ENCODE peak calls at places on chromosomes 16 and 17, in eight cellular contexts. O, N, L, F, D, A, P and Y are unnamed samples. For H3K4me1, the result is how much of the 10 kb centered on the place peaks cover.

GRCh38 chr17:28520687-28521086 is 14.5 kb downstream of the FOXN1 start:
- DNase-seq in O (no peak), N (no peak), L (no peak), F (no peak), D (no peak), A (no peak), P (no peak), Y (no peak)

GRCh38 chr17:1259910-1260389 is 10.3 kb upstream of the BHLHA9 start:
- DNase-seq in O (no peak), N (no peak), L (no peak), F (peak), D (no peak), A (no peak), P (no peak), Y (no peak)

GRCh38 chr16:67278773-67279295 is 498 bp upstream of the PLEKHG4 start:
- DNase-seq in O (peak), N (peak), L (peak), F (no peak), D (no peak), A (no peak), P (no peak), Y (no peak)

GRCh38 chr16:83887564-83887963 is 11.4 kb upstream of the MLYCD start:
- DNase-seq in O (no peak), N (no peak), L (no peak), F (no peak), D (no peak), A (no peak), P (no peak), Y (no peak)

GRCh38 chr17:29622337-29623282 is at the start of gene CORO6:
- DNase-seq in O (peak), N (peak), L (peak), F (peak), D (peak), A (peak), P (no peak), Y (no peak)

GRCh38 chr17:55290721-55291507 is 26.2 kb downstream of the HLF start:
- DNase-seq in O (no peak), N (no peak), L (no peak), F (no peak), D (no peak), A (no peak), P (no peak), Y (no peak)

GRCh38 chr16:88655733-88656281 is 5.0 kb upstream of the CYBA start:
- DNase-seq in O (no peak), N (no peak), L (no peak), F (no peak), D (no peak), A (no peak), P (no peak), Y (no peak)

GRCh38 chr17:78784397-78784751 is 2.3 kb upstream of the CYTH1 start:
- DNase-seq in O (no peak), N (no peak), L (no peak), F (no peak), D (no peak), A (no peak), P (no peak), Y (no peak)

GRCh38 chr16:15435216-15435864 is 952 bp downstream of the BMERB1 start:
- DNase-seq in O (peak), N (no peak), L (no peak), F (no peak), D (no peak), A (no peak), P (no peak), Y (no peak)

GRCh38 chr16:57590654-57591085 is 37.8 kb upstream of the ADGRG1 start:
- DNase-seq in O (no peak), N (peak), L (no peak), F (peak), D (no peak), A (peak), P (no peak), Y (no peak)
- H3K4me3 ChIP-seq in O (no peak), N (no peak), L (no peak), F (no peak), D (no peak), A (no peak), P (no peak), Y (no peak)

GRCh38 chr17:38434178-38434665 is 6.0 kb downstream of the ARHGAP23 start:
- DNase-seq in O (no peak), N (no peak), L (no peak), F (no peak), D (peak), A (no peak), P (no peak), Y (no peak)
- H3K4me1 ChIP-seq in O (under half), N (under half), L (under half), F (under half), D (under half), A (under half), P (half or more), Y (half or more)

GRCh38 chr16:4377573-4378146 is 6.0 kb downstream of the VASN start:
- DNase-seq in O (peak), N (no peak), L (no peak), F (no peak), D (no peak), A (no peak), P (no peak), Y (no peak)
- TF ChIP-seq CTCF in O (no peak), N (peak), L (no peak), F (peak), D (no peak), A (no peak), P (no peak), Y (no peak)

GRCh38 chr16:86578056-86578455 is 293 bp upstream of the FOXL1 start:
- DNase-seq in O (no peak), N (no peak), L (no peak), F (no peak), D (no peak), A (peak), P (no peak), Y (no peak)

GRCh38 chr16:86580063-86580797 is 1.9 kb downstream of the FOXL1 start:
- DNase-seq in O (no peak), N (no peak), L (no peak), F (no peak), D (no peak), A (peak), P (no peak), Y (no peak)

GRCh38 chr16:86580798-86581185 is 2.4 kb downstream of the FOXL1 start:
- DNase-seq in O (no peak), N (no peak), L (no peak), F (no peak), D (no peak), A (no peak), P (no peak), Y (no peak)

GRCh38 chr16:86578499-86579267 is at the start of gene FOXL1:
- DNase-seq in O (no peak), N (no peak), L (no peak), F (no peak), D (no peak), A (peak), P (no peak), Y (no peak)

GRCh38 chr16:86579268-86580062 is 1.1 kb downstream of the FOXL1 start:
- DNase-seq in O (no peak), N (no peak), L (no peak), F (no peak), D (no peak), A (no peak), P (no peak), Y (no peak)
- H3K4me3 ChIP-seq in O (no peak), N (no peak), L (peak), F (no peak), D (no peak), A (peak), P (peak), Y (peak)

DNA sequence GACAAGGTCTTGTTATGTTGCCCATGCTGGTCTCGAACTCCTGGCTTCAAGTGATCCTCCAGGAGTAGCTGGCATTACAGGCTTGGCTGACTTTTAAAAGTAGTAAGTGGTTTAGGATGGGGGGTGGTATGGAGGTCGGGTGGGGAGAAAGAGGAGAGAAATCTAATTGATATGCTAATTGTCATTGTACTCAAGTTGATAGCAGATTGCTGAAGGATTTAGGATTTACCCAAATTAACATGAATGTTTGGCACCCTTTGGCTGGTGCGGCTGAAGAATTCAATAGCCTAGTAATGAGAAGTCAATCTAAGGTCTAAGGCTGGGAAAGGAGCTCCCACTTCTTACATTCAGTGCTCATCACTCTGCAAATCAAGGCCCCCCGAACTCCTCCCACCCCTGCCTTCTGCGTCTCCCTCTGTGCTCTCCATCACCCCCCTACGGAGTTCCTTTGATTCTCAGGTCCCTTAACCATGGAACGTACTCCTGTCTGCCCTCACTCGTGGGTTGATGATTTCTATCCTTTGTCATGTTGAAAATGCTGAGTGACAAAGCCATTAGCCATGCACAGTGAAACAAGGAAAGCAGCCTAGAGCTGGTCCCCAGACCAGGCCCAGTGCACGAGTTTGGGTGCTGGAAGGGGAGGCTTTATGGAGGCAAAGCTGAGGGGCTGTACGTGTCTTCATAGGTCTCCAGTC is 17.3 kb downstream of the CDH13 start:
- DNase-seq in O (no peak), N (no peak), L (no peak), F (no peak), D (no peak), A (no peak), P (no peak), Y (no peak)
- H3K4me1 ChIP-seq in O (under half), N (under half), L (under half), F (under half), D (under half), A (under half), P (under half), Y (under half)

DNA sequence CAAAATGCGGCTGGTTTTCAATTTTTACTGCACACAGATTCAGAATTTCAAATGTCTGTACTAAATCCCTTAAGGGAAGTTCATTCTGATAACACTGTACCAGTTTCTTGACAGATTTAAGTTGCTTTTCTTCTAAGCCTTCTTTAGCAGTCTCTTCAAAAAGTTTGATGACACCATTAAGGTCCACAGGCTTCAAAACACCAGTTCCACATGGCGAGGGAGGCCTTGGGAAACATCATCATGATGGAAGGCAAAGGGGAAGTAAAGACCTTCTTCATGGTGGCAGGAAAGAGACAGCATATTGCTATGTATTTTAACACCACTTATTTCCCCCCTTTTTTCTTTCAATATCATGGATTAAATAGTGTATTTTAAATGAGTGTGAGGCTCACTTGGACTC is 24.5 kb downstream of the NLRC5 start:
- DNase-seq in O (no peak), N (no peak), L (no peak), F (no peak), D (no peak), A (no peak), P (no peak), Y (no peak)
- TF ChIP-seq CTCF in O (no peak), N (no peak), L (no peak), F (no peak), D (no peak), A (no peak), P (no peak), Y (no peak)

GRCh38 chr16:75580-76501 is 2.2 kb upstream of the MPG start:
- DNase-seq in O (peak), N (peak), L (peak), F (peak), D (peak), A (peak), P (peak), Y (no peak)
- H3K4me3 ChIP-seq in O (no peak), N (no peak), L (peak), F (no peak), D (no peak), A (no peak), P (no peak), Y (peak)